ENCODE peak calls at places on chromosome 2, in eight cellular contexts. R is vagina, C is Panc1, X is HCT116, K is GM23338, L is spleen, N is HepG2, Z is H1. I is an unnamed sample.

GRCh38 chr2:151315381-151315903 is 26.0 kb upstream of the NMI start:
- DNase-seq in R (no peak), C (no peak), X (no peak), K (no peak), L (no peak), N (no peak), Z (no peak), I (no peak)

GRCh38 chr2:17644997-17645715 is 104.7 kb downstream of the VSNL1 start:
- DNase-seq in R (no peak), C (no peak), X (no peak), K (no peak), L (no peak), N (no peak), Z (no peak), I (no peak)

GRCh38 chr2:116088246-116088645 is 1645.8 kb downstream of the DPP10 start:
- DNase-seq in R (no peak), C (no peak), X (no peak), K (no peak), L (no peak), N (no peak), Z (no peak), I (no peak)

GRCh38 chr2:50754514-50754913 is 277.4 kb downstream of the NRXN1 start:
- DNase-seq in R (no peak), C (no peak), X (no peak), K (no peak), L (no peak), N (no peak), Z (no peak), I (no peak)

GRCh38 chr2:219624565-219624964 is 2.9 kb upstream of the SLC4A3 start:
- DNase-seq in R (no peak), C (no peak), X (no peak), K (no peak), L (peak; percentile 64), N (no peak), Z (no peak), I (no peak)

GRCh38 chr2:53913721-53914120 is 54.0 kb upstream of the GPR75 start:
- DNase-seq in R (no peak), C (no peak), X (no peak), K (no peak), L (no peak), N (no peak), Z (no peak), I (no peak)

GRCh38 chr2:25714740-25715139 is 41.4 kb upstream of the DTNB start:
- DNase-seq in R (no peak), C (no peak), X (no peak), K (peak; percentile 37), L (no peak), N (no peak), Z (no peak), I (no peak)

GRCh38 chr2:44470151-44470550 is 108.4 kb downstream of the CAMKMT start:
- DNase-seq in R (no peak), C (no peak), X (no peak), K (peak; percentile 69), L (no peak), N (no peak), Z (no peak), I (no peak)

GRCh38 chr2:205959528-205959927 is 126.4 kb downstream of the INO80D start:
- DNase-seq in R (no peak), C (no peak), X (no peak), K (no peak), L (no peak), N (no peak), Z (no peak), I (no peak)

GRCh38 chr2:222159221-222159620 is 139.6 kb downstream of the PAX3 start:
- DNase-seq in R (no peak), C (no peak), X (no peak), K (no peak), L (no peak), N (no peak), Z (no peak), I (no peak)

GRCh38 chr2:118120001-118120400 is 31.7 kb downstream of the INSIG2 start:
- DNase-seq in R (no peak), C (no peak), X (no peak), K (no peak), L (no peak), N (no peak), Z (no peak), I (no peak)

GRCh38 chr2:188245230-188245629 is 46.4 kb upstream of the GULP1 start:
- DNase-seq in R (no peak), C (no peak), X (no peak), K (no peak), L (no peak), N (no peak), Z (no peak), I (no peak)

GRCh38 chr2:144364988-144365738 is 154.8 kb downstream of the ZEB2 start:
- DNase-seq in R (no peak), C (no peak), X (no peak), K (no peak), L (no peak), N (no peak), Z (no peak), I (no peak)

GRCh38 chr2:46568212-46569009 is 89.0 kb downstream of the TMEM247 start:
- DNase-seq in R (no peak), C (no peak), X (no peak), K (no peak), L (no peak), N (no peak), Z (no peak), I (no peak)

GRCh38 chr2:98269274-98269673 is 77.0 kb upstream of the CNGA3 start:
- DNase-seq in R (no peak), C (peak; percentile 46), X (peak; percentile 64), K (peak; percentile 86), L (no peak), N (peak; percentile 44), Z (no peak), I (no peak)

GRCh38 chr2:12548906-12549305 is 167.8 kb upstream of the TRIB2 start:
- DNase-seq in R (no peak), C (no peak), X (no peak), K (no peak), L (no peak), N (no peak), Z (no peak), I (no peak)

GRCh38 chr2:12549641-12550040 is 167.1 kb upstream of the TRIB2 start:
- DNase-seq in R (no peak), C (no peak), X (no peak), K (no peak), L (no peak), N (no peak), Z (no peak), I (no peak)

GRCh38 chr2:12544221-12544558 is 172.5 kb upstream of the TRIB2 start:
- DNase-seq in R (no peak), C (no peak), X (no peak), K (no peak), L (no peak), N (no peak), Z (no peak), I (no peak)

GRCh38 chr2:12543452-12544220 is 173.1 kb upstream of the TRIB2 start:
- DNase-seq in R (no peak), C (no peak), X (no peak), K (no peak), L (no peak), N (no peak), Z (no peak), I (no peak)

DNA sequence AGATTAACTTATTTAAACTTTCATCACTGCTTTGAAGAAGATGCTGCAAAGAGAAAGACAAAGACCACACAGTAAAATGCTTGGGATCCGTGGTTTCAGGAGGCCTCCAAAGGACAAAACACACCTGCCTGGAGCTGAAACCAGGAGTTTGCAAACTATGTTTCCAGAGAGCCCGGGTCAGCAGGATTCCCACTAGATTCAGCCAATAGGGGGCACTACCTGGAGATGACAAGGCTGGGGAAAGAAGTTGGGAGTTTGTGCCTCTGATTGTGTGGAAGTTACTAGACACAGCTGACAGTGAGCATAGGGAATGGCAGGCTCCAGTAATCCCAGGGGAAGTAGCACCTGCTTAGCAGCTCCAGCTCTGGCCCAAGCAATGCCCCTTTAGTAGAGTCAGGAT is 169.0 kb upstream of the TRIB2 start:
- DNase-seq in R (no peak), C (no peak), X (no peak), K (peak; percentile 64), L (no peak), N (no peak), Z (no peak), I (no peak)
- TF ChIP-seq CTCF in R (no peak), C (peak; percentile 40), X (no peak), K (peak; percentile 68), L (no peak), N (no peak), Z (peak; percentile 63), I (no peak)

GRCh38 chr2:55223958-55224760 is 7.9 kb downstream of the CLHC1 start:
- DNase-seq in R (no peak), C (no peak), X (no peak), K (peak; percentile 43), L (peak; percentile 79), N (no peak), Z (no peak), I (no peak)
- H3K27ac ChIP-seq in R (peak overlapping the region; percentile 97), C (peak overlapping the region; percentile 84), X (no peak overlapping the region), K (peak overlapping the region; percentile 56), L (peak overlapping the region; percentile 96), N (no peak overlapping the region), Z (no peak overlapping the region), I (peak overlapping the region; percentile 94)

DNA sequence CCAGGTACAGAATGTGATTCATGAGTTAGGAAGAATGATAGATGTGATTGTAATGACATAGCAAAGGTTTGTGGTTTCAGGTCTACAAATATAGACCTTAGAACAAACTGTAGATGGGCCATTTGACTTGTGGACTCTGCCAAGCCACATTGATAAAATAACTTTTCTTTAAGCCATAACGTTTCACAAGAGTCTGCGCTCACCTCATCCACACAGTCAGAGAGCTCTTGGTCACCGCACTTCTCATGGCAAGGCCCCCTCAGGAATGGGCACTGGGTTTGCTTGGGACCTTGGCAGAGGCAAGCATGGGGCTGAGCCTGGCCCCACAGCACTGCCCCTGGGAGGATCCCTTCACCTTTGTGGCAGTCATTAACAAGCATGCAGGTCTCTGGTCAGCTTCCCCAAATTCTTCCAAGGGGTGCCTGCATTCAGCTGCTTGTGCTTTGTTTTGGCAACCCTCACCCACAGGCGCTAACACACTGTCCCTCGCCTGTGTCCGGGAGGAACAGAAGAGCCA is 14.0 kb downstream of the ARMC9 start:
- DNase-seq in R (no peak), C (no peak), X (no peak), K (no peak), L (no peak), N (no peak), Z (no peak), I (no peak)
- TF ChIP-seq POLR2AphosphoS5 in R (no peak), C (no peak), X (no peak), K (no peak), L (no peak), N (no peak), Z (no peak), I (no peak)

GRCh38 chr2:121034551-121034950 is 250.5 kb downstream of the TFCP2L1 start:
- DNase-seq in R (no peak), C (no peak), X (no peak), K (no peak), L (no peak), N (no peak), Z (peak; percentile 35), I (no peak)

GRCh38 chr2:121033597-121033996 is 251.4 kb downstream of the TFCP2L1 start:
- DNase-seq in R (no peak), C (no peak), X (no peak), K (no peak), L (no peak), N (no peak), Z (no peak), I (no peak)

GRCh38 chr2:121028577-121028976 is 256.4 kb downstream of the TFCP2L1 start:
- DNase-seq in R (no peak), C (no peak), X (no peak), K (no peak), L (no peak), N (no peak), Z (no peak), I (no peak)

GRCh38 chr2:121030523-121030922 is 254.5 kb downstream of the TFCP2L1 start:
- DNase-seq in R (no peak), C (no peak), X (no peak), K (no peak), L (no peak), N (no peak), Z (no peak), I (no peak)

GRCh38 chr2:121031568-121032340 is 253.2 kb downstream of the TFCP2L1 start:
- DNase-seq in R (no peak), C (no peak), X (no peak), K (no peak), L (no peak), N (no peak), Z (no peak), I (no peak)
- TF ChIP-seq CTCF in R (no peak), C (no peak), X (no peak), K (no peak), L (no peak), N (no peak), Z (no peak), I (no peak)

I was measured in breast epithelium.